ENCODE peak calls at places on chromosomes 3 and 15, in six cellular contexts. A is CD8-positive, alpha-beta T cell; H is GM06990; B is coronary artery; V is transverse colon; Z is uterus. F is an unnamed sample.

GRCh38 chr15:31020542-31020941 is 29.1 kb upstream of the MTMR10 start:
- DNase-seq in H (no peak), V (no peak), A (no peak), B (no peak), Z (no peak), F (no peak)

GRCh38 chr3:183745300-183746098 is 47.9 kb downstream of the YEATS2 start:
- DNase-seq in H (no peak), A (no peak), Z (no peak), V (no peak), B (no peak), F (no peak)

GRCh38 chr15:43776718-43777292 is at the start of gene ELL3:
- DNase-seq in B (peak), A (peak), V (peak), H (peak), Z (peak), F (peak)

GRCh38 chr15:86830304-86830703 is 750.6 kb downstream of the AGBL1 start:
- DNase-seq in B (no peak), Z (no peak), A (no peak), H (no peak), V (no peak), F (no peak)

GRCh38 chr3:86814321-86814720 is 176.6 kb downstream of the VGLL3 start:
- DNase-seq in A (no peak), V (no peak), H (no peak), B (no peak), Z (no peak), F (no peak)

GRCh38 chr3:132981746-132982145 is 56.4 kb upstream of the TMEM108 start:
- DNase-seq in V (no peak), B (no peak), Z (no peak), A (no peak), H (no peak), F (no peak)

GRCh38 chr3:13281657-13282527 is 138.2 kb downstream of the NUP210 start:
- DNase-seq in H (no peak), B (no peak), V (peak), Z (peak), A (no peak), F (peak)

GRCh38 chr15:75049392-75049791 is 26.0 kb downstream of the PPCDC start:
- DNase-seq in A (no peak), H (no peak), B (peak), Z (peak), V (peak), F (peak)

GRCh38 chr15:27589260-27589659 is 509.9 kb downstream of the OCA2 start:
- DNase-seq in Z (no peak), A (no peak), B (no peak), H (no peak), V (no peak), F (no peak)

GRCh38 chr3:9994086-9994844 is 7.6 kb upstream of the EMC3 start:
- DNase-seq in A (no peak), H (no peak), V (no peak), Z (no peak), B (no peak), F (no peak)

GRCh38 chr3:151964768-151965167 is 91.3 kb downstream of the SUCNR1 start:
- DNase-seq in Z (no peak), A (no peak), H (no peak), B (no peak), V (no peak), F (no peak)

GRCh38 chr15:58980351-58980939 is 7.0 kb upstream of the RNF111 start:
- DNase-seq in A (no peak), B (no peak), V (no peak), H (peak), Z (no peak), F (no peak)

GRCh38 chr15:70092462-70092850 is 5.3 kb downstream of the TLE3 start:
- DNase-seq in A (no peak), H (no peak), V (no peak), Z (no peak), B (no peak), F (no peak)

GRCh38 chr3:197367081-197367780 is 68.8 kb upstream of the DLG1 start:
- DNase-seq in V (no peak), H (no peak), B (peak), A (no peak), Z (no peak), F (peak)

DNA sequence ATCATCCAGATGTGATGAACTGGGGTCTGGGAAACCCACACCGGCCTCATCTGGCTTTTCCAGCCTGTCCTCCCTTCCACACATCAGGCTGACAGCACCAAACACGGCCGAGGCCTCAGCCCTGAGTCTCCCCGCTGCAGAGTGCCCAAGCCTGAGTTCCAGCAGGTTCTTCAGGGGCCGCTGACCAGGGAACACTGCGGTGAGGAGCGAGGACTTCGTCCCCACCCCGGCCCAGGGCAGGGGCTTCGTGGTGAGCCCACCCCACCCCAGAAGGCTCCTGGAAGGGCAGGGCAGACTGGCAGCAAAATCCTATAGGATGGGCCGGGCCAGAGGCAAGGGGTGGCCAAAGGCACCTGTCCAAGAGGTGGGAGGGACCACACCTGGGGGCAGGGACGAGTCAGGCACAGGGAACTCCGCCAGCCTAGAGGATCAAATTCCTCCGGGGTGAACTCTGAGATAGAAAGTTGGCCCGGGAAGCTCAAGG is at the start of gene SLC51A:
- DNase-seq in A (no peak), V (peak), B (no peak), Z (no peak), H (no peak), F (no peak)
- H3K4me3 ChIP-seq in A (no peak), V (peak), B (no peak), Z (no peak), H (no peak), F (no peak)

DNA sequence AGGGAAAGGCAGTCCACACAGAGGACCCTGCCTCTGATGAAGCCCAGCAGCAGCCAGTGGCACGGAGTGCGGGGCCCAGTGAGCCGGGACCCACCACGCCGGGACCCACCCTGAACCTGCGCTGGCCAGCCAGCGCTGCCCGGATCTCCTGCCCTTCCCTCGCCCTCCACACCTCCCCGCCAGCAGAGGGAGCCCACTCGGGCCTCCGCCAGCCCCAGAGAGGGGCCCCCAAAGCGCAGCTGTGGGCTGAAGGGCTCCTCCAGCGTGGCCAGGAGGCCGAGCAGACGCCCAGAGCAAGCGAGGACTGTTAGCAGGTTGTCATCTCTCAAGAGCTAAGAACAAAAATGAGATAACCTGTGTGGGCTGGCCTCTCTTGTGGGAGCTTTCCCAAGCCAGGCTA is 81.3 kb upstream of the ATP10A start:
- DNase-seq in A (no peak), Z (no peak), H (no peak), V (no peak), B (no peak), F (peak)
- H3K4me3 ChIP-seq in A (no peak), Z (no peak), H (no peak), V (no peak), B (no peak), F (peak)

GRCh38 chr15:79831635-79832034 is 65.2 kb downstream of the MTHFS start:
- DNase-seq in Z (no peak), A (no peak), V (no peak), B (no peak), H (no peak), F (no peak)
- H3K4me3 ChIP-seq in Z (no peak), A (no peak), V (no peak), B (no peak), H (no peak), F (no peak)

GRCh38 chr15:90838066-90838465 is 30.3 kb upstream of the FURIN start:
- DNase-seq in B (no peak), A (peak), H (peak), V (peak), Z (no peak), F (no peak)

GRCh38 chr15:90840954-90841353 is 27.4 kb upstream of the FURIN start:
- DNase-seq in B (no peak), V (no peak), A (no peak), Z (no peak), H (no peak), F (no peak)

GRCh38 chr15:90838544-90838943 is 29.8 kb upstream of the FURIN start:
- DNase-seq in H (no peak), B (no peak), V (no peak), A (no peak), Z (no peak), F (no peak)

GRCh38 chr15:90839187-90840071 is 29.0 kb upstream of the FURIN start:
- DNase-seq in H (peak), A (no peak), V (peak), B (no peak), Z (no peak), F (no peak)

GRCh38 chr15:90840157-90840855 is 28.1 kb upstream of the FURIN start:
- DNase-seq in B (no peak), V (no peak), A (no peak), H (no peak), Z (no peak), F (no peak)
- H3K4me3 ChIP-seq in B (no peak), V (peak), A (peak), H (peak), Z (no peak), F (no peak)

DNA sequence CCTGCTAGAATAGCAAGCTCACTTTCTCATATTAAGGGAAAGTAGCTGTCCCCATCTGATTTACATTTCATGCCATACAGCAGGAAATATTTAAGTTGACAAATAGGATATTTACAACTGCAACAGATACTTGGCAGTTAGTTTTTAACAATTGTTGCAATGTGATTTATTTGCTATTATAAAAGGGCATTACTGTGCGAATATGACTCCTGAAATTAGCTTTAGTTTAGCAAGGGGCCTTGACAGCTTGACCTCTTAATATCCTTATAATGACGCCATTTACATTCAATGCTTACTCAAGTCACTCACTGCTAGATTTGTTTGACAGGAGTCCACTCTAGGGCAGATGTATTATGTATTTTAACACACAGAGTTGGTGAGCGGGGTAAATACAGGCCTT is 58.1 kb upstream of the C15orf61 start:
- DNase-seq in Z (no peak), V (no peak), B (no peak), H (no peak), A (no peak), F (no peak)
- H3K4me3 ChIP-seq in Z (no peak), V (no peak), B (no peak), H (no peak), A (no peak), F (no peak)

GRCh38 chr15:96346409-96346808 is 15.9 kb downstream of the NR2F2 start:
- DNase-seq in B (no peak), H (no peak), A (no peak), Z (no peak), V (no peak), F (no peak)
- H3K4me3 ChIP-seq in B (peak), H (no peak), A (no peak), Z (peak), V (peak), F (peak)

GRCh38 chr3:44337253-44337652 is 1.3 kb upstream of the TCAIM start:
- DNase-seq in V (no peak), B (no peak), Z (no peak), H (no peak), A (no peak), F (no peak)
- H3K4me3 ChIP-seq in V (peak), B (peak), Z (peak), H (peak), A (peak), F (no peak)

GRCh38 chr3:16286161-16286560 is 21.1 kb downstream of the OXNAD1 start:
- DNase-seq in B (no peak), H (no peak), V (peak), Z (no peak), A (peak), F (no peak)

GRCh38 chr3:16288664-16289063 is 23.7 kb downstream of the OXNAD1 start:
- DNase-seq in Z (no peak), B (no peak), A (no peak), V (no peak), H (no peak), F (no peak)

GRCh38 chr3:16289144-16289889 is 24.3 kb downstream of the OXNAD1 start:
- DNase-seq in H (no peak), V (no peak), Z (no peak), B (no peak), A (no peak), F (no peak)

GRCh38 chr3:16290007-16290826 is 25.2 kb downstream of the OXNAD1 start:
- DNase-seq in V (peak), A (peak), B (no peak), H (no peak), Z (peak), F (peak)

DNA sequence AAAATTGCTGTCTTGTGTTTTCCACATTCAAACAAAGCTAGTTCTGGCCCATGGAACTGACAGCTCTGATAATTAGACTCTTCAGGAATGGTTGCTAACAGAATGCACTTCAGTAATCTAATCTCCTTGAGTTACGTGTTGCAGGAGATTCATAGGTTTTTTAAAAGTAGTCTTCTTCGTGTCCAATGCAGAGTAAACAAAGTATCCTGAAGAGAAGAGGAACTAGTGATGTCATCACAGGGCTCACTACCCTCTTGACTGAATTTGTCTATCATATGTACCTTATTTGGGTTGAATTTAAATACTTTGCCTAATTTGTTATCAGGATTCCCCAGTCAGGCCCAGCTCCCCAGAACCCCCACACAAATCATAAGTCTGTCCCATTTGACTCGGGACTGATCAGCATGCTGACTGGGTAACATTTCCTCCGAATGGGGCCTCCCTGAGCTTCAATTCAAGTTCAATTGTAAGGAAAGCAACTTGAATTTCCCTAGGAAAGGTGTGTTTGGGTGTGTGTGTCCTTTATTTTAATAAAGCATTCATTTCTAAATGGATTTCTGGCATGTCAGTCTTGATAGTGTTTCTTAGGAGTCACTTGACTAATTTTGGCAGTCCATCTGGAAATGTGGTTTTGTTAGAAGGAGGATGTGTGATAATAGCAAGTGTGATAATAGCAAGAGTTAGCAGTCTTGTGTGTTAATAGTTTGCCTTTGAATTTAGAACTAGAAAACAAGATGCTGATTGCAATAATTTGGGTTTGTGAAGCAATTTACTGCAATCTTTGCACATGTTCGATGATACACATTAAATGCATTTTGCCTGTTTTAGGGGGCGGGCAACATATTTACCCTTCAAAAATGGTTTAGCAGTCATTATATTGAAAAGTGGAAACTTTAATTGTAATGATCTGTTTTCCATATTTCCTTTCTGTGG is 21.9 kb downstream of the OXNAD1 start:
- DNase-seq in Z (no peak), V (no peak), A (no peak), H (no peak), B (no peak), F (no peak)
- H3K4me3 ChIP-seq in Z (no peak), V (no peak), A (peak), H (peak), B (no peak), F (no peak)

GRCh38 chr3:8579101-8579500 is 65.5 kb downstream of the SSUH2 start:
- DNase-seq in B (no peak), H (peak), A (no peak), V (no peak), Z (no peak), F (no peak)
- H3K4me3 ChIP-seq in B (no peak), H (no peak), A (no peak), V (no peak), Z (no peak), F (no peak)

F was measured in testis.